ENCODE peak calls at places on chromosomes 16 and 17, in eight cellular contexts. L is non-pigmented ciliary epithelial cell, T is astrocyte of the cerebellum, N is H7, C is NT2/D1, J is occipital lobe, Z is mucosa of descending colon, X is NCI-H1092 treated with DMSO at 0.1 percent for 48 hours. W is an unnamed sample.

GRCh38 chr17:19354123-19354522 is 8.4 kb downstream of the B9D1 start:
- DNase-seq in L (peak), T (peak), N (no peak), C (no peak), J (no peak), Z (no peak), X (no peak), W (no peak)

GRCh38 chr17:72191901-72192300 is 71.1 kb downstream of the SOX9 start:
- DNase-seq in L (no peak), T (no peak), N (no peak), C (peak), J (no peak), Z (no peak), X (no peak), W (no peak)

GRCh38 chr16:88770459-88771293 is 14.3 kb downstream of the PIEZO1 start:
- DNase-seq in L (peak), T (no peak), N (peak), C (peak), J (no peak), Z (peak), X (no peak), W (peak)

GRCh38 chr17:78839173-78839761 is 1.3 kb downstream of the USP36 start:
- DNase-seq in L (no peak), T (no peak), N (no peak), C (no peak), J (no peak), Z (no peak), X (no peak), W (no peak)

GRCh38 chr17:59154721-59155438 is at the start of gene SKA2:
- DNase-seq in L (peak), T (no peak), N (peak), C (peak), J (peak), Z (peak), X (peak), W (peak)

GRCh38 chr16:80803341-80804060 is 897 bp downstream of the CDYL2 start:
- DNase-seq in L (no peak), T (no peak), N (peak), C (no peak), J (no peak), Z (peak), X (no peak), W (no peak)

GRCh38 chr16:11994187-11995119 is 17.9 kb downstream of the SNX29 start:
- DNase-seq in L (no peak), T (no peak), N (no peak), C (no peak), J (peak), Z (no peak), X (no peak), W (no peak)

GRCh38 chr17:79006794-79007503 is 2.6 kb downstream of the CANT1 start:
- DNase-seq in L (no peak), T (no peak), N (peak), C (no peak), J (no peak), Z (no peak), X (no peak), W (no peak)

GRCh38 chr16:5064915-5065314 is 841 bp downstream of the C16orf89 start:
- DNase-seq in L (no peak), T (no peak), N (no peak), C (no peak), J (no peak), Z (peak), X (peak), W (no peak)

GRCh38 chr16:68113765-68114240 is 28.6 kb downstream of the NFATC3 start:
- DNase-seq in L (no peak), T (no peak), N (no peak), C (no peak), J (no peak), Z (no peak), X (no peak), W (no peak)

GRCh38 chr17:29870836-29871430 is 59.1 kb downstream of the SSH2 start:
- DNase-seq in L (no peak), T (no peak), N (no peak), C (no peak), J (no peak), Z (no peak), X (no peak), W (no peak)

GRCh38 chr17:13415877-13416416 is 185.8 kb downstream of the HS3ST3A1 start:
- DNase-seq in L (peak), T (no peak), N (no peak), C (no peak), J (no peak), Z (peak), X (no peak), W (no peak)

GRCh38 chr17:73232587-73233373 is 28.9 kb downstream of the CPSF4L start:
- DNase-seq in L (no peak), T (no peak), N (peak), C (peak), J (no peak), Z (peak), X (peak), W (no peak)